ENCODE peak calls at places on chromosomes 4 and X, in four cellular contexts. One of them, this sample, is unnamed. For H3K9me3, the result is how much of the 10 kb centered on the place peaks cover.

GRCh38 chrX:120446503-120446902 is 22.6 kb downstream of the LAMP2 start:
- DNase-seq in mammary epithelial cell: peak
- DNase-seq in sigmoid colon: no peak
- DNase-seq in A549: no peak
- DNase-seq in this sample: no peak

GRCh38 chrX:4671344-4671743 is 957.9 kb upstream of the PRKX start:
- DNase-seq in A549: no peak
- DNase-seq in mammary epithelial cell: no peak
- DNase-seq in sigmoid colon: no peak
- DNase-seq in this sample: no peak

GRCh38 chrX:43510194-43510593 is 145.9 kb upstream of the MAOA start:
- DNase-seq in A549: no peak
- DNase-seq in mammary epithelial cell: no peak
- DNase-seq in sigmoid colon: no peak
- DNase-seq in this sample: no peak

GRCh38 chr4:158798062-158798461 is 29.2 kb downstream of the FNIP2 start:
- DNase-seq in A549: no peak
- DNase-seq in sigmoid colon: no peak
- DNase-seq in mammary epithelial cell: no peak
- DNase-seq in this sample: no peak

GRCh38 chrX:145729635-145730034 is 88.0 kb upstream of the SLITRK2 start:
- DNase-seq in mammary epithelial cell: no peak
- DNase-seq in A549: no peak
- DNase-seq in sigmoid colon: no peak
- DNase-seq in this sample: no peak

GRCh38 chr4:40536032-40536431 is 93.6 kb downstream of the RBM47 start:
- DNase-seq in A549: no peak
- DNase-seq in mammary epithelial cell: no peak
- DNase-seq in sigmoid colon: no peak
- DNase-seq in this sample: no peak

GRCh38 chr4:173167793-173168395 is 717 bp upstream of the GALNT7 start:
- DNase-seq in A549: peak
- DNase-seq in sigmoid colon: peak
- DNase-seq in mammary epithelial cell: no peak
- DNase-seq in this sample: no peak

GRCh38 chr4:140004580-140005314 is 149.2 kb downstream of the MAML3 start:
- DNase-seq in sigmoid colon: peak
- DNase-seq in mammary epithelial cell: peak
- DNase-seq in A549: no peak
- DNase-seq in this sample: no peak

GRCh38 chr4:109472343-109472761 is 38.7 kb downstream of the SEC24B start:
- DNase-seq in sigmoid colon: no peak
- DNase-seq in mammary epithelial cell: peak
- DNase-seq in A549: no peak
- DNase-seq in this sample: peak

GRCh38 chrX:130702867-130703707 is 199.9 kb downstream of the ENOX2 start:
- DNase-seq in mammary epithelial cell: no peak
- DNase-seq in A549: no peak
- DNase-seq in sigmoid colon: no peak
- DNase-seq in this sample: no peak

GRCh38 chr4:185265942-185266341 is 56.5 kb downstream of the SNX25 start:
- DNase-seq in mammary epithelial cell: peak
- DNase-seq in A549: no peak
- DNase-seq in sigmoid colon: no peak
- DNase-seq in this sample: peak

GRCh38 chrX:23286731-23287130 is 47.9 kb upstream of the PTCHD1 start:
- DNase-seq in A549: no peak
- DNase-seq in mammary epithelial cell: no peak
- DNase-seq in sigmoid colon: no peak
- DNase-seq in this sample: no peak

GRCh38 chrX:23292979-23293651 is 41.5 kb upstream of the PTCHD1 start:
- DNase-seq in mammary epithelial cell: no peak
- DNase-seq in A549: no peak
- DNase-seq in sigmoid colon: peak
- DNase-seq in this sample: no peak

DNA sequence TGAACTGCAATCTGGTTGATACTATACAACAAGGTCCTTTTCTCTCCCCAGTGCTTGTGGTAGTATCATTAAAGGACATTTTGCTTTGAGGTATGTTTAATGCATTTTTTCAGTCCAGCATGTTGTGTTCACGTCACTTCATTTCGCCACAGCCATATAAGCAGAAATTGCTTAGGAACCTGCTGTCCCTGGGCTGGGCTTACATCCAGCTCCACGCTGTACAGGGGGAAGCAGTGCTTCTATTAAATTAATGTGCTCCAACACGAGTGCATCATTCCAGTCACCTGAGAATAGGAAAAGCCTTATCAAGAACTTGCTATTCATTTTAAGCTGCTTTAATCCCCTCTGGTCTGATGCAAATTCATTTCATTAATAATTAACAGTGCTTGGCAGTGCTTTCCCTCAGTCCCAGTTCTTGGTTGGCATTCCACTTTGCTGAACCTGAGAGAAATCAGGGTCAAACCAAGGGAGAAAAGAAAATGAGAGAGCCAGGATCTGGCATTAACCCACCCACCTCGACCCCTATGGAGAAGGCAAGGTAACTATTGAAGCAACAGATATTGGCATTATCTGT is 47.4 kb upstream of the PTCHD1 start:
- DNase-seq in mammary epithelial cell: no peak
- DNase-seq in A549: no peak
- DNase-seq in sigmoid colon: no peak
- DNase-seq in this sample: no peak
- H3K27ac ChIP-seq in mammary epithelial cell: no peak
- H3K27ac ChIP-seq in A549: no peak
- H3K27ac ChIP-seq in sigmoid colon: no peak
- H3K27ac ChIP-seq in this sample: no peak

DNA sequence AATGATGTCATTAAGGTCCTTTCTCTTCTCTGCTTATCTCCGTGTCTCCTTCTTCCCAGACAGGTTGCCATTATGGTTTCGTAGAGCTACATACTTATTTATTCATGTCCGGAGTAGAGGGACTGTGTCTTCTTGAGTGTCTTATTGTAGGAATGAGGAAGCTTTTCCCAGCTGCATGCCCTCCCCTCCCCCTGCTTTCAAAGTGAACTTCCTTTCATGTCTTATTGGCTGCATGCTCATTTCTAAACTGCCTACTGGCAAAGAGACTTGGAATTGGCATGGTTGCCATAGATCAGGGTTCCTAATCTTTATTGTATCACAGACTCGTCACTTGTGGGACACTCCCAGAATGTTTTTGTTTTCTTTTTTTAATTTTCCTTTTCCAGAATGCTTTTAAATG is 15.4 kb downstream of the VAMP7 start:
- DNase-seq in sigmoid colon: no peak
- DNase-seq in mammary epithelial cell: no peak
- DNase-seq in A549: no peak
- DNase-seq in this sample: no peak
- H3K9me3 ChIP-seq in sigmoid colon: under half
- H3K9me3 ChIP-seq in mammary epithelial cell: under half
- H3K9me3 ChIP-seq in A549: under half
- H3K9me3 ChIP-seq in this sample: under half

DNA sequence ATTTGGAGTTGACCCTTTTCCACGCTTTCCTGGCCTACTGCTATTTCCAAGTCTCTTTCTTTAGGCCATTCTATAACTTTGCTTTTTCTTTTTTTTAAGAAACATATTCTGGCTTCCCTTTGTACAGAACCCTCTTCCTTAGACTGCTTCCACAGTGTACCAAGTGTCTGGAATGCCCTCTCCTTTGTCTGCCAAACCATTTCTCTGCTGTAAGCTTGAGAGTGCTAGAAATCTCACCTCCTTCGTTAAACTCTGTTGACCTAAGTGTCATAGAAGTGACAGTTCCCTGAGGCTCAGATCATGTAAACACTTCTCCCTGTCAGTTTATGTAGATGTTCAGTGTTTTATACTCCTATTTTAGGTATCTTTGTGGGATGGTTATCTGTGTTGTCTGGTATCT is 108.4 kb downstream of the EDA start:
- DNase-seq in mammary epithelial cell: no peak
- DNase-seq in sigmoid colon: no peak
- DNase-seq in A549: no peak
- DNase-seq in this sample: no peak
- TF ChIP-seq CTCF in mammary epithelial cell: no peak
- TF ChIP-seq CTCF in sigmoid colon: no peak
- TF ChIP-seq CTCF in A549: no peak
- TF ChIP-seq CTCF in this sample: no peak

GRCh38 chrX:69552512-69552911 is 48.4 kb downstream of the NALF2 start:
- DNase-seq in A549: no peak
- DNase-seq in sigmoid colon: no peak
- DNase-seq in mammary epithelial cell: no peak
- DNase-seq in this sample: no peak

GRCh38 chrX:69551421-69552009 is 47.4 kb downstream of the NALF2 start:
- DNase-seq in mammary epithelial cell: no peak
- DNase-seq in A549: no peak
- DNase-seq in sigmoid colon: no peak
- DNase-seq in this sample: no peak

GRCh38 chrX:69555396-69556023 is 51.4 kb downstream of the NALF2 start:
- DNase-seq in mammary epithelial cell: no peak
- DNase-seq in sigmoid colon: no peak
- DNase-seq in A549: no peak
- DNase-seq in this sample: no peak

DNA sequence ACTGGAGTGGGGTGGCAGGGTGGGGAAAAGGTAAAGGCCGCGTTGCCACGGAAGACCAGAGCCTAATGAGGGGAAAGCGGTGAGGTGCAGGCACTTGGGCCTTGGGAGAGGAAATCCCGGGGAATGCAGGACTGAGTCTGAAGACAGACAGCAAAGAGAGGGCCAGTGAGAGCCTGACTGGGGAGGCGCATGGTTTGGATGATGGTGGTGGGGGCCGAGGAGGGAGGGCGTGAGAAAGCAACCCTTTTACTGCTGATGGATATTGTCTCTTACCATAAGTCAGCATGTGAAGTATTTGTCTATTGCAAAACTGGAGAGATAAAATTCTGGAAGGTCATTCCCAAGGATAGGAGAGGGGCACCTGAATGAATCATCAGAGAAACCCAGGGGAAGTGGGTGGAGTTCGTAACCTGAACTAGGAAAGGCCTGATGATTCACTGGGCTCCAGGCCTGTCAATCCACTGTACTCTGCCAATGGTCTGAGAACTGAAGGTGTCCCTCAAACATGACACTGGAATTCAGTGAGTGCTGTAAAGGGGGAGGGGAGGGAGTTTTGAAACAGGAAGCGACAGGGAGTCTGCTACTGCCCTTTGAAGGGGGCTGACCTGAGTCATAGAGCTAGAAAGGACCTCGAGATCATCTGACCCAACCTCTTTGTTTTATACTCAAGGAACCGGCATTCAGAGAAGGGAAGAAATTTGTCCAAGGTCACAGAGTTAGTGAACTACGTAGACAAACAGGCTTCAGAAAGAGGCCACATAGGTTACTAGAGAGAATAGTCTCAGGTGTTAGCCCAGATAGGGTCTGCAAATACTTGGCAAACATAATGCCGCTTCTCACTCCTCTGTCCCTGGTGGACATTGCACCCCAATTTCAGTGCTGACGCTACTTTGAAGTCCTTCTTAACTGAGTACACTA is 52.2 kb downstream of the NALF2 start:
- DNase-seq in sigmoid colon: no peak
- DNase-seq in A549: peak
- DNase-seq in mammary epithelial cell: peak
- DNase-seq in this sample: no peak
- H3K27ac ChIP-seq in sigmoid colon: no peak
- H3K27ac ChIP-seq in A549: no peak
- H3K27ac ChIP-seq in mammary epithelial cell: no peak
- H3K27ac ChIP-seq in this sample: no peak

GRCh38 chr4:123043793-123044425 is 121.5 kb upstream of the NUDT6 start:
- DNase-seq in A549: no peak
- DNase-seq in mammary epithelial cell: no peak
- DNase-seq in sigmoid colon: no peak
- DNase-seq in this sample: no peak
- H3K9me3 ChIP-seq in A549: under half
- H3K9me3 ChIP-seq in mammary epithelial cell: under half
- H3K9me3 ChIP-seq in sigmoid colon: under half
- H3K9me3 ChIP-seq in this sample: under half

GRCh38 chr4:152028131-152028530 is 267.3 kb upstream of the GATB start:
- DNase-seq in A549: no peak
- DNase-seq in mammary epithelial cell: no peak
- DNase-seq in sigmoid colon: no peak
- DNase-seq in this sample: no peak
- TF ChIP-seq CTCF in A549: no peak
- TF ChIP-seq CTCF in mammary epithelial cell: no peak
- TF ChIP-seq CTCF in sigmoid colon: no peak
- TF ChIP-seq CTCF in this sample: no peak

GRCh38 chr4:107740381-107740780 is 20.3 kb upstream of the PAPSS1 start:
- DNase-seq in A549: no peak
- DNase-seq in mammary epithelial cell: no peak
- DNase-seq in sigmoid colon: no peak
- DNase-seq in this sample: no peak
- H3K27ac ChIP-seq in A549: no peak
- H3K27ac ChIP-seq in mammary epithelial cell: no peak
- H3K27ac ChIP-seq in sigmoid colon: peak
- H3K27ac ChIP-seq in this sample: no peak

GRCh38 chr4:6489962-6490361 is 17.5 kb upstream of the PPP2R2C start:
- DNase-seq in A549: no peak
- DNase-seq in mammary epithelial cell: no peak
- DNase-seq in sigmoid colon: no peak
- DNase-seq in this sample: no peak

GRCh38 chr4:6492861-6493667 is 20.6 kb upstream of the PPP2R2C start:
- DNase-seq in mammary epithelial cell: no peak
- DNase-seq in A549: no peak
- DNase-seq in sigmoid colon: no peak
- DNase-seq in this sample: no peak

GRCh38 chr4:6492027-6492590 is 19.7 kb upstream of the PPP2R2C start:
- DNase-seq in mammary epithelial cell: no peak
- DNase-seq in sigmoid colon: no peak
- DNase-seq in A549: no peak
- DNase-seq in this sample: no peak

GRCh38 chr4:6491235-6491634 is 18.8 kb upstream of the PPP2R2C start:
- DNase-seq in mammary epithelial cell: no peak
- DNase-seq in sigmoid colon: no peak
- DNase-seq in A549: no peak
- DNase-seq in this sample: no peak

DNA sequence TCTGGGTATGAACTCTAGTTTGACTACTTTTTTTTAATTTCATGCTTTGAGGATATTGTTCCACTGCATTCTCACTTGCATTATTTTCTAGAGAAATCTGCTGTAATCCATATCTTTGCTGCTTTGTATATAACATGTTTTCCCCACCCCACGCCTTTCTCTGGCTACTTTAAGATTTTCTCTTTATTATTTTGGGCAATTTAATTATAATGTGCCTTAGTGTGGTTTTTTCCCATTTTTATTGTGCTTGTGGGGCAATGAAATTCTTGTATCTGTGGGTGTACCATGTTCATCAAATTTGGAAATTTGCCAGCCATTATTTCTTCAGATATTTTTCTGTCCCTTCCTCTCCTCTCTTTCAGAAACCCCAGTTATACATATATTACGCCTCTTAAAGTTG is 15.1 kb upstream of the PPP2R2C start:
- DNase-seq in A549: no peak
- DNase-seq in mammary epithelial cell: no peak
- DNase-seq in sigmoid colon: no peak
- DNase-seq in this sample: no peak
- H3K9me3 ChIP-seq in A549: under half
- H3K9me3 ChIP-seq in mammary epithelial cell: under half
- H3K9me3 ChIP-seq in sigmoid colon: under half
- H3K9me3 ChIP-seq in this sample: under half

GRCh38 chr4:39527296-39528055 is at the start of gene UGDH:
- DNase-seq in mammary epithelial cell: peak
- DNase-seq in A549: peak
- DNase-seq in sigmoid colon: peak
- DNase-seq in this sample: peak
- TF ChIP-seq CTCF in mammary epithelial cell: no peak
- TF ChIP-seq CTCF in A549: peak
- TF ChIP-seq CTCF in sigmoid colon: no peak
- TF ChIP-seq CTCF in this sample: no peak

This sample was measured in AG04450.